ENCODE peak calls at places on chromosomes 12 and 14, in ten cellular contexts. A, P, Q, X, C, L, B, Y, R and O are unnamed samples.

GRCh38 chr14:68444449-68445168 is 348.3 kb downstream of the ZFP36L1 start:
- DNase-seq in X (peak), B (no peak), Q (no peak), R (no peak), P (peak), Y (peak), C (peak), A (peak), L (peak), O (peak)

GRCh38 chr14:94394594-94395305 is 6.3 kb upstream of the SERPINA1 start:
- DNase-seq in P (peak), A (peak), L (peak), R (no peak), Y (peak), B (no peak), X (no peak), Q (no peak), C (peak), O (peak)

GRCh38 chr14:79404874-79405273 is 806.4 kb downstream of the DIO2 start:
- DNase-seq in Y (no peak), X (no peak), P (no peak), A (no peak), L (no peak), Q (no peak), C (no peak), R (no peak), B (no peak), O (no peak)

GRCh38 chr12:101619868-101620761 is 25.3 kb downstream of the MYBPC1 start:
- DNase-seq in A (no peak), P (no peak), R (peak), X (no peak), C (no peak), B (peak), Q (no peak), Y (peak), L (no peak), O (no peak)

GRCh38 chr14:72894623-72895378 is 900 bp upstream of the DPF3 start:
- DNase-seq in P (peak), R (peak), X (peak), Y (peak), B (peak), C (peak), L (no peak), Q (peak), A (no peak), O (peak)

GRCh38 chr14:77302926-77303325 is 17.8 kb downstream of the POMT2 start:
- DNase-seq in C (no peak), Q (no peak), Y (no peak), B (no peak), P (no peak), R (no peak), X (peak), A (peak), L (peak), O (peak)

GRCh38 chr12:132723015-132723763 is 12.5 kb downstream of the PGAM5 start:
- DNase-seq in P (peak), B (no peak), R (no peak), A (peak), X (no peak), Q (no peak), C (peak), Y (no peak), L (no peak), O (no peak)

GRCh38 chr12:120706029-120706428 is 4.2 kb upstream of the UNC119B start:
- DNase-seq in C (no peak), L (no peak), X (no peak), B (no peak), A (no peak), P (no peak), R (no peak), Q (no peak), Y (no peak), O (no peak)

GRCh38 chr14:77991128-77991772 is 178.9 kb upstream of the NRXN3 start:
- DNase-seq in Y (no peak), P (no peak), B (no peak), L (no peak), A (no peak), X (no peak), C (no peak), Q (peak), R (no peak), O (no peak)

GRCh38 chr14:100576091-100577085 is 10.8 kb downstream of the BEGAIN start:
- DNase-seq in L (no peak), X (no peak), Q (no peak), R (no peak), P (peak), A (no peak), Y (no peak), C (peak), B (peak), O (no peak)

GRCh38 chr14:40122978-40123648 is 690.9 kb upstream of the FBXO33 start:
- DNase-seq in R (no peak), P (no peak), A (peak), Q (no peak), L (no peak), X (no peak), B (no peak), Y (no peak), C (no peak), O (no peak)

GRCh38 chr12:24679135-24679534 is 269.8 kb downstream of the BCAT1 start:
- DNase-seq in Q (no peak), B (no peak), C (no peak), Y (no peak), R (no peak), X (no peak), A (peak), L (no peak), P (no peak), O (peak)

GRCh38 chr14:95500201-95500681 is 16.2 kb downstream of the SYNE3 start:
- DNase-seq in X (no peak), A (no peak), C (no peak), R (no peak), L (no peak), Y (peak), P (no peak), Q (no peak), B (no peak), O (no peak)

GRCh38 chr14:39426605-39427004 is 5.6 kb downstream of the FBXO33 start:
- DNase-seq in C (no peak), X (peak), Q (peak), B (no peak), L (peak), Y (no peak), R (no peak), P (no peak), A (peak), O (peak)

GRCh38 chr12:103712191-103712590 is 125.1 kb downstream of the STAB2 start:
- DNase-seq in C (no peak), B (no peak), A (no peak), R (no peak), L (no peak), X (no peak), Y (no peak), Q (no peak), P (no peak), O (no peak)

GRCh38 chr12:67579662-67580003 is 68.9 kb upstream of the DYRK2 start:
- DNase-seq in X (no peak), A (no peak), R (no peak), L (no peak), B (no peak), P (no peak), C (no peak), Y (no peak), Q (no peak), O (no peak)

GRCh38 chr14:101398011-101398410 is 163.3 kb upstream of the DIO3 start:
- DNase-seq in L (no peak), C (no peak), P (no peak), R (no peak), X (no peak), Y (no peak), Q (no peak), A (no peak), B (no peak), O (no peak)

GRCh38 chr12:102833687-102834435 is 83.2 kb downstream of the PAH start:
- DNase-seq in A (no peak), Q (peak), L (no peak), R (no peak), P (no peak), B (no peak), C (no peak), X (no peak), Y (no peak), O (peak)

GRCh38 chr14:22852599-22852939 is 16.2 kb downstream of the MMP14 start:
- DNase-seq in P (no peak), X (no peak), R (no peak), L (no peak), Q (no peak), Y (no peak), A (no peak), C (no peak), B (no peak), O (no peak)

GRCh38 chr14:102878970-102879460 is 43.4 kb upstream of the AMN start:
- DNase-seq in X (no peak), Y (no peak), C (no peak), Q (no peak), B (no peak), L (peak), A (peak), R (peak), P (no peak), O (no peak)

GRCh38 chr12:101782544-101782855 is 43.2 kb upstream of the SYCP3 start:
- DNase-seq in C (no peak), R (no peak), P (no peak), X (no peak), B (no peak), Y (no peak), Q (no peak), A (peak), L (peak), O (peak)

GRCh38 chr14:92633274-92633616 is 115.2 kb downstream of the LGMN start:
- DNase-seq in P (no peak), C (no peak), X (no peak), Y (no peak), L (no peak), B (no peak), Q (no peak), R (no peak), A (no peak), O (no peak)

GRCh38 chr12:75665216-75665615 is 153.8 kb upstream of the KRR1 start:
- DNase-seq in A (no peak), X (no peak), Y (no peak), R (no peak), L (peak), C (no peak), Q (no peak), B (no peak), P (no peak), O (peak)

GRCh38 chr14:23562822-23563472 is 4.6 kb downstream of the AP1G2 start:
- DNase-seq in Y (no peak), Q (peak), P (peak), A (peak), X (peak), R (peak), B (no peak), L (peak), C (no peak), O (peak)

GRCh38 chr12:27143676-27144075 is 61.3 kb upstream of the C12orf71 start:
- DNase-seq in P (no peak), C (no peak), X (no peak), Y (no peak), B (no peak), A (no peak), R (no peak), Q (no peak), L (no peak), O (peak)

GRCh38 chr12:125186471-125187147 is 121.4 kb downstream of the AACS start:
- DNase-seq in C (no peak), B (no peak), X (no peak), A (no peak), Y (no peak), Q (peak), P (no peak), L (no peak), R (no peak), O (peak)

GRCh38 chr12:125187148-125187733 is 122.0 kb downstream of the AACS start:
- DNase-seq in Q (peak), C (peak), R (no peak), P (no peak), L (no peak), A (no peak), B (peak), X (no peak), Y (no peak), O (peak)

GRCh38 chr12:125188912-125189881 is 124.0 kb downstream of the AACS start:
- DNase-seq in R (no peak), X (no peak), C (no peak), B (no peak), A (no peak), L (no peak), P (no peak), Y (no peak), Q (no peak), O (no peak)

GRCh38 chr12:125185740-125186470 is 120.7 kb downstream of the AACS start:
- DNase-seq in P (peak), A (peak), C (peak), B (peak), L (peak), Q (peak), Y (peak), R (peak), X (peak), O (peak)

DNA sequence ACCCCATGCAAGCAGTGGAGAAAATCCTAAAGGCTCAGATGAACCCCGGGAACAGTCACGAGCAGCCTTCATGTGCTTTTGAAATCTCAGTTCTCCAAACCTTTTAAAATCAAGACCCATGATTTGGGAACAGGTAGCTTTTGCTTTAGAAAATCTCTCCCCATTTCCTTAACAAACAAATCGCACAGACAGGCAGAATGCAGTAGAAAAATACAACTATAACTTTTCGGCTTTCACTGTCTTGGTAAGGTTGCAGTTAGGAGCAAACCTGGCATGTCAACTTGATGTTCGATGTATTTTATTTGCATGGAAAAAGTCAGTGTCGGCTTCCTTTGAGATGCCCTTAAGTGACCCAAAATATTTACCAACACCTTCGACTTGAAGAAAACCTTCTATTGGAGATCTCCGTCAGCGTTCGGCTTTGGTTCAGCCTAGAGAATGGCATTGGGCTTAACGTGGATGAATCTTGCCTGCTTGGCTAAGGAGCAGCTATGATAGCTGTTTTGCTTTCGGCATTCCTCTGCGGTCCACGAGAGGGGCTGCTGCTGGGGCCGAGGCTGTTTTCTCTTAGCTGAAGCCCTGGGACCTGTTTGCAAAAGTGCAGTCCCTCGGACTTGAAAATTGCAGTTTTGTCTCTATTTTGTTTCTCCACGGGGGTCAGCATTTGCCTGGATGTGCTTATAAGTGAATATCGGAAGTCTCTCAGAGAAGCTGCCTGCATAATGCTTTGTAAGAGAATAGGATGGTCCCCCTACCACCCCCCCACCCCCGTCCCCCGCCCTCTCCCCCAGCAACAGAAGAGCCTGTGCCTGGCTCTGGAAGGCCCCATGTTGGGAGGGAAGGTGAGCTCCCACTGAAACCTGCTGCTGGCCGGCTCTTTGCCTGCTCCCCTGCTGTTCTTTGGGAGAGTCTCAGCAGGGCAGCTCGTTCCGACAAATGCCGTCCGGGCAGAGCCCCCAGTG is 122.8 kb downstream of the AACS start:
- DNase-seq in X (no peak), Y (no peak), B (no peak), A (no peak), P (no peak), Q (peak), R (no peak), L (no peak), C (no peak), O (no peak)
- H3K4me3 ChIP-seq in X (no peak), Y (no peak), B (no peak), A (no peak), P (peak), Q (peak), R (no peak), L (no peak), C (peak), O (peak)

DNA sequence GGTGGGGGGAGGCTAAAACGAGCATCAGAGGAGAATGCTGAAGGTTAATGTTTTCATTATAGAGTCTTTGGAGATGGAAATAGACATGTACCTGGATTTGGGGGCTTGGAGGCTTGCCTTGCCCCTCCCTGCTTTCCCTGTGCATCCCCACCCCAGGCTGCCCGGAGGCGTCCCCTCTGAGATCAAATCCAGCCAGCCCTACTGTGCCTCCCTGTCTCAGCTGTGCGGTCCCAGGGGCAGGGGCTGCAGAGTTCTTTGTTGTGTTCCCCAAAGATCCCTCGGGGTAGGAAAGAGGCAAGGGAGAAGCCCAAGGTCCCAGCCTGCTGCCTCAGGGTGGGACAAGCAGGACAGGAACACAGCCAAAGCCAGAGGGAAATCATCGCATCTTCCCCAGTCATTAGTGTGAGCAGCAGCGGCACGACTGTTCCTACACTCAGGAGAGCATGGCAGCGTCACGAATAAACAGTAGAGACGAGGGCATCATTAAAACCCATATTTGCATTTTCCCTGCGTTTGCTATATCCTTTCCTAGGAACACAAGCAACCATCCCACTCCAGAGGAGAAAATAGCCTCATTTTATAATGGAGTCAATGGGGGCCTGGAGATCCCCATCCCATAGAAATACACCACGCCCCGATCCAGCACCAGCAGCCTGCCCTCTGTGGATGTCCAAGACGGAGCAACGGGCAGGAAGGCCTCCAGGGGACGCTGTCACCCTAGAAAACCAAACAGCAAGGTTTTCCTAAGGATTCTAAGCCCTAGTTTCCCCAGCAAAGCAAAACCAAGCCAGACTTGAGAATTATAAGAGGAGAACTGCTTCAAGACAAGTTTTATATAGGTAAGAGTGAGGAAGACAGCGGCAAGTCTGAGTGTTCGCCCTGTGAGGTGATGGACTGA is 32.4 kb downstream of the ANO2 start:
- DNase-seq in B (no peak), C (no peak), P (no peak), Y (peak), A (no peak), L (no peak), X (no peak), R (no peak), Q (peak), O (no peak)
- TF ChIP-seq CTCF in B (no peak), C (no peak), P (no peak), Y (no peak), A (peak), L (peak), X (peak), R (no peak), Q (peak), O (peak)

GRCh38 chr12:49365542-49365941 is 1.7 kb upstream of the SPATS2 start:
- DNase-seq in R (no peak), X (peak), A (peak), Y (no peak), P (no peak), B (no peak), C (no peak), L (no peak), Q (no peak), O (peak)
- H3K4me3 ChIP-seq in R (no peak), X (no peak), A (no peak), Y (no peak), P (peak), B (no peak), C (peak), L (no peak), Q (no peak), O (no peak)

GRCh38 chr12:64610660-64611429 is 550 bp downstream of the RASSF3 start:
- DNase-seq in Y (peak), Q (peak), A (peak), R (peak), C (peak), X (peak), P (peak), L (peak), B (peak), O (peak)

GRCh38 chr12:64609543-64610091 is 678 bp upstream of the RASSF3 start:
- DNase-seq in P (no peak), Q (no peak), A (peak), C (no peak), R (no peak), X (peak), L (no peak), Y (no peak), B (no peak), O (peak)

GRCh38 chr12:64611430-64612286 is 1.4 kb downstream of the RASSF3 start:
- DNase-seq in B (peak), R (peak), Y (peak), P (peak), A (peak), C (peak), Q (no peak), X (peak), L (peak), O (peak)

GRCh38 chr12:64610092-64610659 is at the start of gene RASSF3:
- DNase-seq in P (peak), C (peak), Q (peak), L (peak), B (peak), Y (peak), R (peak), X (peak), A (peak), O (peak)

GRCh38 chr12:64608901-64609542 is 1.3 kb upstream of the RASSF3 start:
- DNase-seq in B (no peak), X (peak), A (peak), Y (no peak), C (no peak), Q (peak), R (peak), P (no peak), L (peak), O (peak)
- TF ChIP-seq CTCF in B (no peak), X (no peak), A (peak), Y (no peak), C (no peak), Q (no peak), R (no peak), P (no peak), L (peak), O (peak)